ENCODE peak calls at places on chromosomes 12 and 14, in nine cellular contexts. C is lower leg skin, B is esophagus muscularis mucosa, G is suprapubic skin, J is body of pancreas, I is stomach, H is esophagus squamous epithelium, X is sigmoid colon, N is GM12892. D is an unnamed sample.

GRCh38 chr14:76827696-76828301 is 1.6 kb downstream of the LRRC74A start:
- DNase-seq in C (no peak), B (no peak), G (no peak), J (peak), I (no peak), H (no peak), X (no peak), N (no peak), D (no peak)

GRCh38 chr12:8449293-8449944 is 6.3 kb upstream of the CLEC6A start:
- DNase-seq in C (no peak), B (no peak), G (no peak), J (no peak), I (no peak), H (no peak), X (no peak), N (no peak), D (no peak)

GRCh38 chr14:50061664-50062437 is 54.5 kb downstream of the VCPKMT start:
- DNase-seq in C (peak), B (no peak), G (no peak), J (peak), I (peak), H (peak), X (no peak), N (peak), D (peak)

GRCh38 chr12:94147991-94148840 is at the start of gene PLXNC1:
- DNase-seq in C (peak), B (no peak), G (peak), J (no peak), I (peak), H (peak), X (no peak), N (peak), D (no peak)

GRCh38 chr14:58426819-58427288 is 477 bp downstream of the TIMM9 start:
- DNase-seq in C (peak), B (no peak), G (no peak), J (peak), I (peak), H (no peak), X (peak), N (peak), D (no peak)

GRCh38 chr14:32417956-32418552 is 89.0 kb downstream of the AKAP6 start:
- DNase-seq in C (no peak), B (no peak), G (no peak), J (peak), I (peak), H (no peak), X (no peak), N (no peak), D (peak)

GRCh38 chr14:69797573-69798338 is 715 bp upstream of the SLC10A1 start:
- DNase-seq in C (no peak), B (peak), G (no peak), J (no peak), I (peak), H (no peak), X (no peak), N (no peak), D (no peak)

GRCh38 chr14:89025581-89026236 is 201.3 kb downstream of the TTC8 start:
- DNase-seq in C (peak), B (peak), G (peak), J (no peak), I (no peak), H (no peak), X (no peak), N (no peak), D (no peak)

GRCh38 chr14:33271891-33272290 is 333.2 kb downstream of the NPAS3 start:
- DNase-seq in C (no peak), B (no peak), G (no peak), J (no peak), I (no peak), H (no peak), X (no peak), N (no peak), D (no peak)

GRCh38 chr12:121519227-121519626 is 61.6 kb downstream of the KDM2B start:
- DNase-seq in C (no peak), B (no peak), G (no peak), J (no peak), I (no peak), H (no peak), X (no peak), N (no peak), D (no peak)

GRCh38 chr12:20248646-20249045 is 119.7 kb upstream of the PDE3A start:
- DNase-seq in C (no peak), B (no peak), G (no peak), J (no peak), I (no peak), H (no peak), X (no peak), N (no peak), D (no peak)

GRCh38 chr12:69875416-69875815 is 50.4 kb downstream of the MYRFL start:
- DNase-seq in C (no peak), B (no peak), G (no peak), J (no peak), I (no peak), H (no peak), X (no peak), N (no peak), D (no peak)

GRCh38 chr12:84719997-84720396 is 192.6 kb downstream of the SLC6A15 start:
- DNase-seq in C (no peak), B (no peak), G (no peak), J (no peak), I (no peak), H (no peak), X (no peak), N (no peak), D (no peak)

GRCh38 chr14:105377555-105378182 is 20.7 kb upstream of the TEX22 start:
- DNase-seq in C (no peak), B (no peak), G (no peak), J (no peak), I (no peak), H (no peak), X (no peak), N (no peak), D (no peak)

GRCh38 chr14:101457177-101457935 is 103.9 kb upstream of the DIO3 start:
- DNase-seq in C (no peak), B (no peak), G (no peak), J (no peak), I (no peak), H (no peak), X (peak), N (no peak), D (no peak)

GRCh38 chr14:72715910-72716268 is 178.0 kb downstream of the DPF3 start:
- DNase-seq in C (no peak), B (no peak), G (no peak), J (no peak), I (no peak), H (no peak), X (peak), N (no peak), D (no peak)

GRCh38 chr14:89190779-89191513 is 226.1 kb downstream of the FOXN3 start:
- DNase-seq in C (no peak), B (no peak), G (no peak), J (no peak), I (no peak), H (no peak), X (no peak), N (no peak), D (no peak)

GRCh38 chr12:6204533-6205143 is 4.4 kb downstream of the CD9 start:
- DNase-seq in C (no peak), B (no peak), G (no peak), J (no peak), I (no peak), H (no peak), X (no peak), N (no peak), D (no peak)

GRCh38 chr12:57213068-57213715 is 3.4 kb upstream of the NXPH4 start:
- DNase-seq in C (peak), B (peak), G (peak), J (peak), I (peak), H (no peak), X (peak), N (peak), D (peak)
- TF ChIP-seq POLR2A in C (no peak), B (no peak), G (no peak), J (peak), I (no peak), H (no peak), X (no peak), N (no peak), D (no peak)

DNA sequence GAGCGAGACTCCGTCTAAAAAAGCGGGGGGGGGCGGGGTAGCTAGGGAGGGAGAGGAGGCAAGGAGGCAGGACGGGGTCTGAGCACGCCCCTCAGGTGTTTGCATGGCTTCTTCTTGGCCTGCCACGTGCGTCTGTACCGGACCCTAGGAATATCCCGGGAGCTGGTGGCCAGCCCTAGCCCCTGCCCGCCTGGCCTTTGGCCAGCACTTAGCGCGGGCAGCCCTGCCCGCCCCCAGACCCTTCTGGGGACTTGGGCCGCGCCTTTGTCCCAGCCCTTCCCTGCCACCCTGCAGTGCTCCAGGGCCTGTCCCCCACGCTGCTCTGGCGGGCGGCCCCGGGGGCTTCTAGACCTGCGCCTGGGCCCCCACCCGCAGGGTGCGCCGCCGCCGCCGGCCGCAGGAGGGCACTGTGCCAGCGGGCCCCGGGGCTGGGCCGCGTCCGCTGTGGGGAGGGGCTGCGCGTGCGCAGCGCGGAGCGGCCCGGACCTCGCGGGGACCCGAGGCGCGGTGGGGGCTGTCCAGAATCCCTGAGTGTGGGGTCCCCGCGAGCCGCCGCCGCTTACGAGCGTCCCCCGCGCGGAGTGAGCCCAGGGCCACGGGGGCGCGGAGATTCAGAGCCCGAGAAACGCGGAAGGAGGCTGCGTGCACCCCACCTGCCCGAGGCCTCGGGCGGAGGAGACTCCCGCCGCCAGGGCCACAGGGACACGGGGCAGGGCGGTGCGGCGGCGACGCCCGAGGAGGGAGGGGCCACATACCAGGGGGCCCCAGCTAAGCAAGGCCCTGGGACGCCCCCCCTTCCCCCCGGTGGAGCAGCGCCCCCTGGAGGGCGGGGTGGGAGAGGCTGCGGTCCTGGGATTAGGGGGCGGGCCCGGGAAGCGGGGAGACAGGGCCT is 21.0 kb downstream of the SLC25A29 start:
- DNase-seq in C (peak), B (no peak), G (no peak), J (peak), I (peak), H (no peak), X (no peak), N (peak), D (peak)
- TF ChIP-seq POLR2A in C (no peak), B (no peak), G (peak), J (peak), I (no peak), H (no peak), X (no peak), N (peak), D (peak)

GRCh38 chr12:53481108-53481442 is 18.2 kb downstream of the MAP3K12 start:
- DNase-seq in C (no peak), B (no peak), G (no peak), J (no peak), I (no peak), H (no peak), X (no peak), N (no peak), D (no peak)
- TF ChIP-seq POLR2A in C (no peak), B (no peak), G (no peak), J (no peak), I (no peak), H (no peak), X (no peak), N (peak), D (no peak)

GRCh38 chr14:52882824-52883223 is 68.0 kb downstream of the FERMT2 start:
- DNase-seq in C (no peak), B (no peak), G (no peak), J (no peak), I (no peak), H (no peak), X (no peak), N (no peak), D (no peak)
- TF ChIP-seq POLR2A in C (no peak), B (no peak), G (no peak), J (no peak), I (no peak), H (no peak), X (no peak), N (no peak), D (no peak)